ENCODE peak calls at places on chromosome 18, in nine cellular contexts. W is NB4, Q is upper lobe of left lung, U is endodermal cell, G is bronchial epithelial cell, Z is endothelial cell, R is Peyer's patch, M is nephron progenitor cell, D is GM10248. J is an unnamed sample.

GRCh38 chr18:7084766-7085080 is 32.9 kb downstream of the LAMA1 start:
- DNase-seq in Q (no peak), W (no peak), D (no peak), U (no peak), R (no peak), G (peak; percentile 86), M (no peak), Z (no peak), J (no peak)

GRCh38 chr18:59514193-59514592 is 155.1 kb upstream of the LMAN1 start:
- DNase-seq in U (no peak), D (no peak), W (no peak), M (no peak), G (no peak), Q (no peak), Z (peak; percentile 41), R (no peak), J (no peak)

GRCh38 chr18:56298935-56299334 is 339.5 kb downstream of the TXNL1 start:
- DNase-seq in Q (no peak), G (peak; percentile 91), M (no peak), Z (no peak), W (peak; percentile 1), R (no peak), D (no peak), U (no peak), J (no peak)

GRCh38 chr18:70368903-70369302 is 80.1 kb downstream of the SOCS6 start:
- DNase-seq in D (no peak), R (no peak), Z (no peak), G (peak; percentile 33), U (no peak), M (no peak), Q (no peak), W (no peak), J (no peak)

GRCh38 chr18:7784171-7784570 is 217.1 kb downstream of the PTPRM start:
- DNase-seq in D (no peak), Q (no peak), R (no peak), W (no peak), U (no peak), G (peak; percentile 13), Z (no peak), M (no peak), J (no peak)

GRCh38 chr18:55301196-55301540 is 286.8 kb downstream of the TCF4 start:
- DNase-seq in D (no peak), Z (no peak), Q (no peak), R (no peak), U (no peak), W (no peak), G (no peak), M (no peak), J (no peak)

GRCh38 chr18:8559612-8560011 is 49.6 kb upstream of the RAB12 start:
- DNase-seq in Z (no peak), U (no peak), W (no peak), G (peak; percentile 41), M (no peak), Q (no peak), R (no peak), D (no peak), J (no peak)

GRCh38 chr18:57811477-57812125 is 8.5 kb upstream of the ATP8B1 start:
- DNase-seq in R (no peak), U (no peak), D (no peak), M (no peak), Z (no peak), W (no peak), G (no peak), Q (no peak), J (no peak)

GRCh38 chr18:22778996-22779395 is 154.1 kb upstream of the RBBP8 start:
- DNase-seq in M (no peak), W (no peak), D (no peak), R (no peak), G (no peak), Z (no peak), U (no peak), Q (no peak), J (no peak)

GRCh38 chr18:55179460-55180195 is 220.4 kb upstream of the CCDC68 start:
- DNase-seq in Q (no peak), M (no peak), R (no peak), W (no peak), D (no peak), Z (no peak), G (no peak), U (no peak), J (no peak)

GRCh38 chr18:71673498-71673897 is 870.6 kb downstream of the CBLN2 start:
- DNase-seq in G (no peak), Z (no peak), W (no peak), U (no peak), D (no peak), R (no peak), Q (peak; percentile 32), M (no peak), J (no peak)

GRCh38 chr18:67590571-67591141 is 74.1 kb upstream of the DSEL start:
- DNase-seq in R (no peak), Z (no peak), W (no peak), Q (no peak), G (peak; percentile 37), M (no peak), U (no peak), D (no peak), J (no peak)

GRCh38 chr18:3814840-3815239 is 364.9 kb downstream of the TGIF1 start:
- DNase-seq in U (no peak), D (no peak), G (peak; percentile 68), Z (no peak), W (no peak), R (no peak), M (no peak), Q (no peak), J (no peak)

GRCh38 chr18:43662657-43663056 is 385.4 kb upstream of the SYT4 start:
- DNase-seq in W (no peak), D (no peak), M (no peak), G (peak; percentile 77), Z (no peak), Q (no peak), U (no peak), R (no peak), J (no peak)

GRCh38 chr18:49784427-49785185 is 28.7 kb downstream of the ACAA2 start:
- DNase-seq in D (no peak), G (peak; percentile 59), Z (no peak), Q (no peak), R (no peak), U (no peak), M (no peak), W (no peak), J (no peak)

GRCh38 chr18:78589916-78590437 is 389.6 kb upstream of the SALL3 start:
- DNase-seq in G (no peak), R (no peak), Q (no peak), D (no peak), Z (no peak), M (no peak), W (no peak), U (no peak), J (no peak)

GRCh38 chr18:68414407-68414806 is 300.5 kb downstream of the TMX3 start:
- DNase-seq in W (no peak), G (no peak), D (no peak), Z (no peak), Q (no peak), R (no peak), U (no peak), M (no peak), J (no peak)

GRCh38 chr18:26736301-26736700 is 129.2 kb downstream of the AQP4 start:
- DNase-seq in G (no peak), U (no peak), Z (no peak), D (no peak), M (no peak), W (no peak), Q (no peak), R (no peak), J (no peak)

GRCh38 chr18:21702602-21703001 is 2.0 kb downstream of the ABHD3 start:
- DNase-seq in Q (no peak), R (no peak), W (no peak), Z (no peak), M (no peak), G (no peak), D (no peak), U (no peak), J (no peak)

GRCh38 chr18:13387856-13388548 is 169.4 kb downstream of the LDLRAD4 start:
- DNase-seq in U (no peak), Z (no peak), Q (no peak), W (no peak), D (no peak), M (no peak), R (no peak), G (no peak), J (no peak)

GRCh38 chr18:3836937-3837336 is 387.0 kb downstream of the TGIF1 start:
- DNase-seq in G (no peak), W (no peak), D (no peak), Z (no peak), M (no peak), Q (no peak), U (no peak), R (no peak), J (no peak)

GRCh38 chr18:41490861-41491260 is 464.2 kb upstream of the PIK3C3 start:
- DNase-seq in Z (no peak), M (no peak), D (no peak), Q (no peak), G (no peak), U (no peak), R (no peak), W (no peak), J (no peak)

GRCh38 chr18:5853253-5853652 is 42.1 kb downstream of the TMEM200C start:
- DNase-seq in U (no peak), D (no peak), W (no peak), R (no peak), Q (no peak), M (no peak), Z (no peak), G (no peak), J (no peak)
- TF ChIP-seq CTCF in U (no peak), D (no peak), W (no peak), R (no peak), Q (no peak), M (no peak), Z (no peak), G (no peak), J (no peak)

GRCh38 chr18:52869942-52870907 is 530.2 kb downstream of the DCC start:
- DNase-seq in G (no peak), W (no peak), Q (peak; percentile 56), M (peak; percentile 5), U (peak; percentile 78), D (no peak), R (no peak), Z (peak; percentile 30), J (no peak)
- TF ChIP-seq CTCF in G (no peak), W (no peak), Q (no peak), M (peak; percentile 16), U (peak; percentile 73), D (no peak), R (no peak), Z (no peak), J (peak; percentile 34)

GRCh38 chr18:24397694-24398365 is at the start of gene OSBPL1A:
- DNase-seq in Z (peak; percentile 97), Q (peak; percentile 98), D (peak; percentile 30), R (peak; percentile 97), M (peak; percentile 97), U (peak; percentile 99), W (peak; percentile 98), G (peak; percentile 73), J (peak; percentile 84)
- TF ChIP-seq CTCF in Z (no peak), Q (peak; percentile 15), D (no peak), R (no peak), M (no peak), U (no peak), W (no peak), G (no peak), J (no peak)

GRCh38 chr18:63917831-63918230 is 10.1 kb downstream of the SERPINB10 start:
- DNase-seq in W (no peak), M (no peak), R (no peak), G (no peak), U (no peak), D (no peak), Z (no peak), Q (no peak), J (no peak)
- TF ChIP-seq CTCF in W (no peak), M (no peak), R (no peak), G (no peak), U (no peak), D (no peak), Z (no peak), Q (no peak), J (no peak)